ENCODE peak calls at places on chromosomes 7 and 10, in five cellular contexts. One of them, this sample, is unnamed. For H3K4me1, the result is how much of the 10 kb centered on the place peaks cover.

GRCh38 chr10:113301342-113301984 is 251.4 kb upstream of the HABP2 start:
- DNase-seq in OCI-LY7: peak
- DNase-seq in mammary epithelial cell: no peak
- DNase-seq in Panc1: no peak
- DNase-seq in IMR-90: no peak
- DNase-seq in this sample: no peak

GRCh38 chr7:13851756-13852155 is 137.7 kb downstream of the ETV1 start:
- DNase-seq in OCI-LY7: no peak
- DNase-seq in IMR-90: peak
- DNase-seq in Panc1: no peak
- DNase-seq in mammary epithelial cell: no peak
- DNase-seq in this sample: no peak

GRCh38 chr10:9254353-9254752 is 1199.9 kb downstream of the GATA3 start:
- DNase-seq in Panc1: peak
- DNase-seq in IMR-90: peak
- DNase-seq in OCI-LY7: no peak
- DNase-seq in mammary epithelial cell: peak
- DNase-seq in this sample: no peak

GRCh38 chr7:127391591-127392181 is 822 bp downstream of the ZNF800 start:
- DNase-seq in Panc1: no peak
- DNase-seq in IMR-90: peak
- DNase-seq in mammary epithelial cell: peak
- DNase-seq in OCI-LY7: peak
- DNase-seq in this sample: no peak

GRCh38 chr7:24786306-24786705 is 29.0 kb upstream of the GSDME start:
- DNase-seq in mammary epithelial cell: no peak
- DNase-seq in IMR-90: no peak
- DNase-seq in Panc1: no peak
- DNase-seq in OCI-LY7: no peak
- DNase-seq in this sample: no peak

GRCh38 chr7:112640682-112641081 is 149.5 kb downstream of the TMEM168 start:
- DNase-seq in Panc1: no peak
- DNase-seq in OCI-LY7: no peak
- DNase-seq in mammary epithelial cell: no peak
- DNase-seq in IMR-90: no peak
- DNase-seq in this sample: no peak

GRCh38 chr10:15817407-15818046 is 42.8 kb downstream of the MINDY3 start:
- DNase-seq in mammary epithelial cell: no peak
- DNase-seq in Panc1: no peak
- DNase-seq in IMR-90: peak
- DNase-seq in OCI-LY7: no peak
- DNase-seq in this sample: no peak

GRCh38 chr7:90621892-90622182 is 25.7 kb downstream of the CDK14 start:
- DNase-seq in OCI-LY7: no peak
- DNase-seq in IMR-90: no peak
- DNase-seq in Panc1: no peak
- DNase-seq in mammary epithelial cell: no peak
- DNase-seq in this sample: no peak

GRCh38 chr10:31374146-31374696 is 55.2 kb downstream of the ZEB1 start:
- DNase-seq in Panc1: no peak
- DNase-seq in OCI-LY7: no peak
- DNase-seq in mammary epithelial cell: no peak
- DNase-seq in IMR-90: peak
- DNase-seq in this sample: no peak

GRCh38 chr7:19090526-19090925 is 26.9 kb downstream of the TWIST1 start:
- DNase-seq in OCI-LY7: no peak
- DNase-seq in mammary epithelial cell: no peak
- DNase-seq in Panc1: no peak
- DNase-seq in IMR-90: no peak
- DNase-seq in this sample: no peak

GRCh38 chr10:116689096-116689495 is 53.3 kb downstream of the HSPA12A start:
- DNase-seq in Panc1: no peak
- DNase-seq in OCI-LY7: no peak
- DNase-seq in mammary epithelial cell: no peak
- DNase-seq in IMR-90: no peak
- DNase-seq in this sample: no peak

GRCh38 chr10:14613570-14613918 is 161.2 kb downstream of the FAM107B start:
- DNase-seq in Panc1: no peak
- DNase-seq in IMR-90: no peak
- DNase-seq in mammary epithelial cell: no peak
- DNase-seq in OCI-LY7: no peak
- DNase-seq in this sample: no peak

GRCh38 chr10:80509403-80510161 is 28.1 kb upstream of the SH2D4B start:
- DNase-seq in Panc1: no peak
- DNase-seq in mammary epithelial cell: no peak
- DNase-seq in OCI-LY7: no peak
- DNase-seq in IMR-90: peak
- DNase-seq in this sample: no peak

GRCh38 chr7:130988443-130988842 is 254.4 kb upstream of the KLF14 start:
- DNase-seq in IMR-90: peak
- DNase-seq in Panc1: no peak
- DNase-seq in mammary epithelial cell: no peak
- DNase-seq in OCI-LY7: no peak
- DNase-seq in this sample: no peak
- H3K4me1 ChIP-seq in IMR-90: under half
- H3K4me1 ChIP-seq in Panc1: under half
- H3K4me1 ChIP-seq in mammary epithelial cell: under half
- H3K4me1 ChIP-seq in OCI-LY7: under half
- H3K4me1 ChIP-seq in this sample: under half

GRCh38 chr10:77539147-77539935 is 98.3 kb downstream of the KCNMA1 start:
- DNase-seq in mammary epithelial cell: peak
- DNase-seq in IMR-90: no peak
- DNase-seq in Panc1: no peak
- DNase-seq in OCI-LY7: no peak
- DNase-seq in this sample: no peak

GRCh38 chr10:77541247-77541646 is 96.4 kb downstream of the KCNMA1 start:
- DNase-seq in IMR-90: no peak
- DNase-seq in OCI-LY7: no peak
- DNase-seq in mammary epithelial cell: no peak
- DNase-seq in Panc1: no peak
- DNase-seq in this sample: no peak

GRCh38 chr10:77544607-77545006 is 93.0 kb downstream of the KCNMA1 start:
- DNase-seq in Panc1: no peak
- DNase-seq in mammary epithelial cell: no peak
- DNase-seq in IMR-90: no peak
- DNase-seq in OCI-LY7: no peak
- DNase-seq in this sample: no peak

GRCh38 chr10:77542860-77543259 is 94.7 kb downstream of the KCNMA1 start:
- DNase-seq in mammary epithelial cell: no peak
- DNase-seq in Panc1: no peak
- DNase-seq in OCI-LY7: no peak
- DNase-seq in IMR-90: no peak
- DNase-seq in this sample: no peak

DNA sequence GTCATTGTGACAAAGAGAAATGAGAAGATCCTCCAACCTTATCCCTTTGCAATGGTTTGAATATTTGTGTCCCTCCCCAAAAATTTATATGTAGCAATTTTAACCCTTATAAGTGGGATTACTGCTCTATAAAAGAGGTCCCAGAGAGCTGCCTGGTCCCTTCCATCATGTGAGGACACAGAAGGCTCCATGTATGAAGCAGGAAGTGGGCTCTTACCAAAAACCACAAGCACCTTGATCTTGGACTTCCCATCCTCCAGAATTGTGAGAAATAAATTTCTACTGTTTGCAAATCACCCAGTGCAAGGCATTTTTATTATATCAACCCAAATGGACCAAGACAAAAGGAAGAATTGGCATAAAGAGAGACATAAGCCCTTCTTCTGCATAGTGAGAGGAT is 95.7 kb downstream of the KCNMA1 start:
- DNase-seq in IMR-90: no peak
- DNase-seq in Panc1: no peak
- DNase-seq in mammary epithelial cell: no peak
- DNase-seq in OCI-LY7: no peak
- DNase-seq in this sample: no peak
- H3K27ac ChIP-seq in IMR-90: no peak
- H3K27ac ChIP-seq in Panc1: no peak
- H3K27ac ChIP-seq in mammary epithelial cell: no peak
- H3K27ac ChIP-seq in OCI-LY7: no peak
- H3K27ac ChIP-seq in this sample: no peak

GRCh38 chr10:78046711-78047269 is 13.1 kb downstream of the RPS24 start:
- DNase-seq in OCI-LY7: no peak
- DNase-seq in IMR-90: no peak
- DNase-seq in mammary epithelial cell: no peak
- DNase-seq in Panc1: no peak
- DNase-seq in this sample: no peak
- TF ChIP-seq CTCF in OCI-LY7: no peak
- TF ChIP-seq CTCF in IMR-90: no peak
- TF ChIP-seq CTCF in mammary epithelial cell: no peak
- TF ChIP-seq CTCF in Panc1: no peak
- TF ChIP-seq CTCF in this sample: no peak

GRCh38 chr10:44054046-44054445 is 330.9 kb downstream of the CXCL12 start:
- DNase-seq in OCI-LY7: no peak
- DNase-seq in mammary epithelial cell: no peak
- DNase-seq in Panc1: no peak
- DNase-seq in IMR-90: no peak
- DNase-seq in this sample: no peak
- H3K4me1 ChIP-seq in OCI-LY7: under half
- H3K4me1 ChIP-seq in mammary epithelial cell: under half
- H3K4me1 ChIP-seq in Panc1: under half
- H3K4me1 ChIP-seq in IMR-90: under half
- H3K4me1 ChIP-seq in this sample: under half

DNA sequence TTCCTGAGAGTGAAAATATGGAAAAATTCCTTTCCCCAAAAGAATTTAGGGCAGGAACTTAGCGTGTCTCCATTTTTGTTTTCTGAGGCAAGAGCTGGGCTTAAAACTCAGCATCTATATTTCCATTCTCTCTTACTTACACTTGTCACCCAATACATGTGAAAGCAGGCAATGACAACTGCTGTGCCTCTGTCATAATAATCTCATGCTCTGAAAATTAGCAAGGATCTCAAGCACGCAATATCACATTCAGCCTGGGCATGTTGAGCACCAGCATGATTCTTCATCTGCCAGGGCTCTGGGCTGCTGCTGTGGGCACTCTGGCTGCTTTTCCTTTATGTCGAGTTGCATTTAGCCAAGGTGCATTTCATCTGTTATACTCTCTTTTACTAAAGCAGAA is 255.5 kb downstream of the SNX10 start:
- DNase-seq in Panc1: no peak
- DNase-seq in mammary epithelial cell: no peak
- DNase-seq in OCI-LY7: no peak
- DNase-seq in IMR-90: no peak
- DNase-seq in this sample: no peak
- H3K27ac ChIP-seq in Panc1: no peak
- H3K27ac ChIP-seq in mammary epithelial cell: no peak
- H3K27ac ChIP-seq in OCI-LY7: no peak
- H3K27ac ChIP-seq in IMR-90: no peak
- H3K27ac ChIP-seq in this sample: no peak

DNA sequence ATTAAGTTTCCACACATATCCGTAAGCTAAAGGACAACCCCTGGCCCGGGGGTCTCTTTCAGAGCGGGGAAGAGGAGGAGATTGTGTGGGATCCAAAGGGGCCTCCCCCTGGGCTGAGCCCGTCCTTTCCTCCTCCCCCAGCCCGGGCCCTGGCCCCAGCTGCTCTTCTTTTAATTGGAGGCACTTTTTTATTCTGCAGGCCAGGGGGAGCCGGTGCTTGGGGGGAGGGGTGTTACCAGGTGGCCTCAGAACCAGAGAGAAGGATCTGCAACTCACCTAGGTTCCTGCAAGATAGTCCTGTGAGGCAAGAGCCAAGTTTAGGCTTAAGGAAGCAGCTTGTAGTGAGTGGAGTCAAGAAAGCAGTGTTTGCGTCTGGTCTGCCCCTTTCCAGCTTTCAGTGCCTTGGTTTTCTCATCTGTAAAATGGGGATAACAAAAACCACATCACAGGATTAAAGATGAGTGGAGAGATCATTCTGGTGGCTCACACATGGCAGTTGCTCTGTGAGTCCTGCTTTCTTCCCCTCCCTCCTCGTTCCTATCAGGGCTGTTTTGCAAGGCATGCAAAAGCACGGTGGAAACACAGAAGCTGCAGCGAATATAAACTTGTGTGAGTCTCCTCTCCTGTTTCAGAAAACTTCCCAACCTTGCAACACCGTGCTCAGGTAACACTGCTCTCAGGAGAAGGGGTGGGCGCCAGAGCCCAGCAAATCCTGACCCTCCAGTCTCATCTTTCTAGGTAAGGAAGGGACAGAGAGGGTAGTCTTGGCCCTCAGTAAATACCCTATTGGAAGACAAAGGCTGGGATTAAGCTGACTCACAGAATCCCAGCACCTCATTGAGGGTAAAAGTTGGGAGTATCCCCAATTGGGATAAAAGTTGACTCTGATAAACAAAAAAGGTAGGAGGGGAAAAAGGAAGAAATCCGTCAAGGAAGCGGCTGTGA is 4.1 kb upstream of the TLX1 start:
- DNase-seq in OCI-LY7: no peak
- DNase-seq in Panc1: no peak
- DNase-seq in mammary epithelial cell: no peak
- DNase-seq in IMR-90: no peak
- DNase-seq in this sample: no peak
- TF ChIP-seq CTCF in OCI-LY7: no peak
- TF ChIP-seq CTCF in Panc1: no peak
- TF ChIP-seq CTCF in mammary epithelial cell: no peak
- TF ChIP-seq CTCF in IMR-90: no peak
- TF ChIP-seq CTCF in this sample: no peak